ENCODE peak calls at places on chromosome 20, in four cellular contexts. One of them, this sample, is unnamed.
A peak's percentile ranks its signal among the peaks of the same experiment; 100 is the strongest.

GRCh38 chr20:44136579-44136978 is 50.4 kb downstream of the JPH2 start:
- DNase-seq in GM12878: no peak
- DNase-seq in neuronal stem cell: no peak
- DNase-seq in IMR-90: no peak
- DNase-seq in this sample: no peak

GRCh38 chr20:62980970-62981369 is 25.8 kb downstream of the BHLHE23 start:
- DNase-seq in IMR-90: no peak
- DNase-seq in neuronal stem cell: no peak
- DNase-seq in GM12878: no peak
- DNase-seq in this sample: no peak

GRCh38 chr20:43955244-43956191 is 40.9 kb downstream of the TOX2 start:
- DNase-seq in neuronal stem cell: no peak
- DNase-seq in GM12878: peak; percentile 73
- DNase-seq in IMR-90: peak; percentile 92
- DNase-seq in this sample: peak; percentile 94

GRCh38 chr20:15241696-15242095 is 904.3 kb upstream of the FLRT3 start:
- DNase-seq in neuronal stem cell: no peak
- DNase-seq in GM12878: no peak
- DNase-seq in IMR-90: no peak
- DNase-seq in this sample: peak; percentile 43

GRCh38 chr20:9515211-9515580 is 806 bp downstream of the LAMP5 start:
- DNase-seq in GM12878: no peak
- DNase-seq in neuronal stem cell: no peak
- DNase-seq in IMR-90: no peak
- DNase-seq in this sample: no peak

GRCh38 chr20:16771204-16771603 is 23.0 kb downstream of the OTOR start:
- DNase-seq in neuronal stem cell: no peak
- DNase-seq in GM12878: no peak
- DNase-seq in IMR-90: peak; percentile 16
- DNase-seq in this sample: no peak

GRCh38 chr20:40990542-40991120 is 38.0 kb upstream of the TOP1 start:
- DNase-seq in neuronal stem cell: peak; percentile 67
- DNase-seq in GM12878: peak; percentile 70
- DNase-seq in IMR-90: peak; percentile 87
- DNase-seq in this sample: peak; percentile 90

GRCh38 chr20:9141070-9141469 is 72.2 kb downstream of the PLCB4 start:
- DNase-seq in neuronal stem cell: no peak
- DNase-seq in GM12878: no peak
- DNase-seq in IMR-90: no peak
- DNase-seq in this sample: no peak

GRCh38 chr20:325889-326644 is 715 bp downstream of the SOX12 start:
- DNase-seq in neuronal stem cell: peak; percentile 72
- DNase-seq in GM12878: no peak
- DNase-seq in IMR-90: peak; percentile 67
- DNase-seq in this sample: peak; percentile 69

GRCh38 chr20:61761453-61762207 is 304.1 kb downstream of the TAF4 start:
- DNase-seq in IMR-90: no peak
- DNase-seq in GM12878: no peak
- DNase-seq in neuronal stem cell: no peak
- DNase-seq in this sample: no peak

GRCh38 chr20:56552911-56553629 is 20.0 kb downstream of the FAM209B start:
- DNase-seq in GM12878: peak; percentile 36
- DNase-seq in IMR-90: no peak
- DNase-seq in neuronal stem cell: no peak
- DNase-seq in this sample: no peak
- H3K27ac ChIP-seq in GM12878: no peak overlapping the region
- H3K27ac ChIP-seq in IMR-90: no peak overlapping the region
- H3K27ac ChIP-seq in neuronal stem cell: no peak overlapping the region
- H3K27ac ChIP-seq in this sample: no peak overlapping the region

DNA sequence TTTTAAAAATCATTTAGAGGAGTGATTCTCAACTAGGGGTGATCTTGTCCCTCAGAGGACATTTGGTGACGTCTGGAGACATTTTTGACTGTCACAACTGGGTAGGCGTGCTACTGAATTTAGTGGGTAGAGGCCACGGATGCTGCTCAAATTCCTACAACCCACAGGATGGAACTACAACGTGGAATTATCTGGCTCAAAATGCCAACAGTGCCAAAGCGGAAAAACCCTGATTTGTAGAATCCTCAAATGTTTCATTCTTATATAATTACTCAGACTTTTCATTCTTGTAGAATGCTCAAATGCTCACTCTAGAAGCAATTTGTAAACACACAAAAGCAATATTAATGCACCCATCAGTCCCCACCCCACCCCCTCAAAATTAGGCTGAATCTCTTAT is 229.8 kb downstream of the ZMYND8 start:
- DNase-seq in neuronal stem cell: no peak
- DNase-seq in IMR-90: peak; percentile 69
- DNase-seq in GM12878: no peak
- DNase-seq in this sample: peak; percentile 82
- H2AFZ ChIP-seq in neuronal stem cell: no peak overlapping the region
- H2AFZ ChIP-seq in IMR-90: no peak overlapping the region
- H2AFZ ChIP-seq in GM12878: no peak overlapping the region
- H2AFZ ChIP-seq in this sample: no peak overlapping the region

GRCh38 chr20:39849664-39850063 is 839.4 kb downstream of the MAFB start:
- DNase-seq in IMR-90: peak; percentile 94
- DNase-seq in neuronal stem cell: no peak
- DNase-seq in GM12878: no peak
- DNase-seq in this sample: peak; percentile 91
- H3K27ac ChIP-seq in IMR-90: no peak overlapping the region
- H3K27ac ChIP-seq in neuronal stem cell: no peak overlapping the region
- H3K27ac ChIP-seq in GM12878: no peak overlapping the region
- H3K27ac ChIP-seq in this sample: peak overlapping the region; percentile 46

DNA sequence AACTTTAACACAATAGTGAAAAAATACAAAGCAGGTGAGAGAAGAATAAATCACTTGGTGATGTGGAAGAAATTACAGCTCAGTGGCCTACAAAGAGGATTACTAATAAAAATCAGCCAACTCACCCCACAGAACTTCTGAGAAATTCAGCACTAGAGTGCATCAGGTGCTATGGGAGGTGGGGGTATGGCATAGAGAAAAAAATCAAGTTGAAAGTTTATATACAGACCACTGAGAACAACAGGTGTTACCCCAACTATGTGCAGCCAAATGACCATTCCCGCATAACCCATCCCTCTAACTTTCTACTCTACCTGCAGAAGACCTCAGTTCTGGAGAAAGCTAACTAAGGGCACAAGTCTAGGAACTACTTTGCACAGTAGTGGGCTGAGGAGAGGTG is 47.0 kb downstream of the PIGU start:
- DNase-seq in IMR-90: no peak
- DNase-seq in neuronal stem cell: no peak
- DNase-seq in GM12878: no peak
- DNase-seq in this sample: no peak
- H2AFZ ChIP-seq in IMR-90: no peak overlapping the region
- H2AFZ ChIP-seq in neuronal stem cell: no peak overlapping the region
- H2AFZ ChIP-seq in GM12878: no peak overlapping the region
- H2AFZ ChIP-seq in this sample: no peak overlapping the region

DNA sequence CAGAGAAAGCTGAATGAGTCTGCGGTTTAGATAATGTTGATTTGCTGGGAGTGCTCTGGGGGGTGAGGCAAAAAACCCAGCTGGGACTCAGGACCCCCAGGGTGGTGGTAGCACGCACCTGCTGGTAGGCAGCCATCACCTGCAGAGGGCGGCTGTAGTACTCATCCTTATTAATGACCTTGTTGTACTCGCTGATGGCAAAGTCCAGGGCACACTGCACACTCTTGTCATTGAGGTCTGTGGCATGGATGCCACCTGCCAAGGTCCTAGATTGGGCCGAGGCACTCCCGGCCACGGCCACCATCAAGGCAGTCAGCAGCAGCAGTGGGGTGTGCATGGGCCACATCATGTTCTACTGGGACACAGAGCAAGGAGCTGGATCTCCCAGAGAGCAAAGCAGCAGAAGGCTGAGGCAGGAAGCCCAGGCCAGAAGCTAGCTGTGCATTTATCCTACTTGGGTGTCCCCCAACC is at the start of gene CST5:
- DNase-seq in GM12878: no peak
- DNase-seq in IMR-90: no peak
- DNase-seq in neuronal stem cell: no peak
- DNase-seq in this sample: no peak
- H3K27ac ChIP-seq in GM12878: no peak within 1 kb of the TSS
- H3K27ac ChIP-seq in IMR-90: no peak within 1 kb of the TSS
- H3K27ac ChIP-seq in neuronal stem cell: no peak within 1 kb of the TSS
- H3K27ac ChIP-seq in this sample: no peak within 1 kb of the TSS

This sample was measured in fibroblast of lung.